ENCODE peak calls at places on chromosomes 11 and 22, in six cellular contexts. I is Panc1, G is esophagus squamous epithelium, N is hepatocyte, W is OCI-LY7, Q is uterus. J is an unnamed sample.
A peak's percentile ranks its signal among the peaks of the same experiment; 100 is the strongest.

GRCh38 chr11:45366839-45367238 is 80.7 kb upstream of the SYT13 start:
- DNase-seq in Q (no peak), N (no peak), I (no peak), W (no peak), G (no peak), J (no peak)

GRCh38 chr22:50739279-50739691 is 1.3 kb downstream of the ACR start:
- DNase-seq in N (no peak), Q (no peak), G (no peak), I (no peak), W (no peak), J (no peak)

GRCh38 chr11:75814369-75814685 is 683 bp upstream of the UVRAG start:
- DNase-seq in Q (no peak), W (no peak), N (no peak), I (no peak), G (peak; percentile 77), J (no peak)

GRCh38 chr22:27846910-27847309 is 45.4 kb upstream of the MN1 start:
- DNase-seq in G (no peak), W (no peak), Q (no peak), N (no peak), I (no peak), J (no peak)

GRCh38 chr11:126348806-126349582 is 6.5 kb upstream of the ST3GAL4 start:
- DNase-seq in W (no peak), I (no peak), N (no peak), Q (no peak), G (no peak), J (no peak)

GRCh38 chr11:2976289-2977063 is 15.7 kb downstream of the NAP1L4 start:
- DNase-seq in G (no peak), W (no peak), I (no peak), N (no peak), Q (no peak), J (no peak)

GRCh38 chr11:6656581-6656915 is 939 bp upstream of the DCHS1 start:
- DNase-seq in I (no peak), W (no peak), G (no peak), N (no peak), Q (no peak), J (no peak)

GRCh38 chr11:59574467-59574866 is 41.1 kb downstream of the OSBP start:
- DNase-seq in G (no peak), Q (no peak), I (no peak), W (no peak), N (no peak), J (no peak)

GRCh38 chr22:43094085-43094484 is 4.9 kb upstream of the TTLL1 start:
- DNase-seq in Q (no peak), I (no peak), N (peak; percentile 45), G (no peak), W (peak; percentile 79), J (no peak)

GRCh38 chr22:41197808-41198585 is 7.1 kb upstream of the L3MBTL2 start:
- DNase-seq in N (peak; percentile 23), I (no peak), Q (no peak), W (peak; percentile 47), G (no peak), J (peak; percentile 57)

GRCh38 chr22:32596471-32596870 is 121.9 kb downstream of the FBXO7 start:
- DNase-seq in N (no peak), I (no peak), W (no peak), G (no peak), Q (no peak), J (no peak)

GRCh38 chr11:85821636-85822035 is 10.7 kb upstream of the SYTL2 start:
- DNase-seq in W (no peak), I (no peak), N (no peak), G (no peak), Q (no peak), J (no peak)

GRCh38 chr22:49230194-49230577 is 597.5 kb downstream of the BRD1 start:
- DNase-seq in N (peak; percentile 46), W (no peak), Q (no peak), G (no peak), I (no peak), J (no peak)

GRCh38 chr11:9953994-9954626 is 290.2 kb downstream of the SWAP70 start:
- DNase-seq in I (peak; percentile 61), G (no peak), N (no peak), W (no peak), Q (no peak), J (no peak)

GRCh38 chr11:116171271-116172140 is 601.3 kb downstream of the BUD13 start:
- DNase-seq in I (no peak), W (no peak), N (no peak), G (no peak), Q (no peak), J (no peak)

GRCh38 chr11:15913261-15913660 is 443.1 kb downstream of the SOX6 start:
- DNase-seq in G (no peak), N (no peak), Q (no peak), W (no peak), I (no peak), J (no peak)

GRCh38 chr11:61567286-61568061 is 13.4 kb downstream of the SYT7 start:
- DNase-seq in G (no peak), W (peak; percentile 74), I (no peak), N (peak; percentile 90), Q (peak; percentile 58), J (peak; percentile 91)
- H3K4me3 ChIP-seq in G (no peak overlapping the region), W (no peak overlapping the region), I (no peak overlapping the region), N (no peak overlapping the region), Q (no peak overlapping the region), J (no peak overlapping the region)

GRCh38 chr11:67371549-67372231 is 1.7 kb downstream of the CLCF1 start:
- DNase-seq in W (peak; percentile 60), G (no peak), I (no peak), Q (peak; percentile 66), N (peak; percentile 77), J (no peak)
- TF ChIP-seq CTCF in W (peak; percentile 78), G (peak; percentile 33), I (peak; percentile 61), Q (peak; percentile 44), N (peak; percentile 30), J (peak; percentile 20)

DNA sequence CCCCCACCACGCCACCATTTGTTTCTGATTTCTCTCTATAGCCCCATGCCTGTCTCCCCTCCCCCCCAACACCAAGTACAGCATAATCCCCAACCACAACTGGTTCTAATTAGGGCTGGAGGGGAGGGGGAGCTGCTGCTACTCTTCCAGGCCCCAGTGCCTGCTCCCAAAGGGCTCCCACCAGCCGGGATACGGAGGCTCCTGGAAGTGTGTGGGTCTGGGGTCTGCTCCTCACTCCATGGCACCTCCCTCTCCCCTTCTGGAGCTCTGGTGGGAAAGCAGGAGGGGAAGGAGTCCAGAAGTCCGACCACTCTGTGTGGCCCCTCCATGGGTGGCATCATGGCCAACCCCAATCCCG is 18.0 kb downstream of the BCL9L start:
- DNase-seq in G (no peak), W (no peak), N (no peak), I (no peak), Q (no peak), J (no peak)
- H3K27ac ChIP-seq in G (peak overlapping the region; percentile 73), W (no peak overlapping the region), N (peak overlapping the region; percentile 99), I (peak overlapping the region; percentile 99), Q (peak overlapping the region; percentile 99), J (peak overlapping the region; percentile 52)

DNA sequence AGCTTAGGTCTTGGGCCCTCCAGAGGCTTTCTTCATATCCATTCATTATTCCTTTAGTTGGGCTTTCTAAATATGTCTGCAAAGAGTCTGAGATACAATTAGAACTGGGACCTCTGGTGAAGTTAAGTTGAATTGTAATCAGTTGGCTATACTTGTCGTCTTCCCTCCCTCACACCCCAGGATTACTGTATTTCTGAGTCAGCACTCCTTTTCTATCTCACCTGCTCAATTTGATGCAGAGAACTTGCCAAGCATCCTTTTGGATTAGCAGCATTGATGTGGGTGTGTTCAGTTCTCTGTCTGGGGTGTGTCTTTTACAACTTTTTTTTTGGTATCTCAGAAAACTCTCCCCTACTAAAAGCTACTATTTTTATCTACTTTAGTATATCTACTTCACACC is 15.0 kb downstream of the CTNND1 start:
- DNase-seq in I (no peak), Q (no peak), N (no peak), W (no peak), G (no peak), J (no peak)
- H3K4me3 ChIP-seq in I (peak overlapping the region; percentile 12), Q (no peak overlapping the region), N (no peak overlapping the region), W (no peak overlapping the region), G (no peak overlapping the region), J (no peak overlapping the region)

GRCh38 chr11:12123799-12124198 is 13.4 kb downstream of the MICAL2 start:
- DNase-seq in W (no peak), G (no peak), Q (no peak), I (no peak), N (no peak), J (no peak)

GRCh38 chr11:12123177-12123576 is 12.8 kb downstream of the MICAL2 start:
- DNase-seq in G (no peak), N (no peak), Q (no peak), I (no peak), W (no peak), J (no peak)

GRCh38 chr11:12121504-12121903 is 11.1 kb downstream of the MICAL2 start:
- DNase-seq in Q (no peak), N (no peak), W (no peak), G (no peak), I (no peak), J (no peak)

GRCh38 chr11:12121011-12121410 is 10.6 kb downstream of the MICAL2 start:
- DNase-seq in I (no peak), Q (no peak), W (no peak), G (no peak), N (no peak), J (no peak)

GRCh38 chr11:12122083-12122482 is 11.7 kb downstream of the MICAL2 start:
- DNase-seq in W (no peak), N (no peak), G (no peak), I (no peak), Q (no peak), J (no peak)
- TF ChIP-seq CTCF in W (peak; percentile 41), N (no peak), G (peak; percentile 21), I (peak; percentile 74), Q (peak; percentile 19), J (peak; percentile 24)